ENCODE peak calls at places on chromosomes 6 and 20, in ten cellular contexts. B, H, Z, T, E, D, L, W, Y and R are unnamed samples.

GRCh38 chr6:100573169-100573568 is 108.4 kb upstream of the SIM1 start:
- DNase-seq in Y (peak; percentile 7), T (peak; percentile 54), E (peak; percentile 65), B (peak; percentile 18), W (no peak), L (no peak), Z (no peak), D (no peak), H (no peak), R (peak; percentile 32)

GRCh38 chr6:110357696-110358535 is at the start of gene METTL24:
- DNase-seq in Y (peak; percentile 85), D (no peak), H (peak; percentile 55), T (no peak), Z (no peak), E (no peak), B (no peak), W (peak; percentile 72), L (no peak), R (no peak)

GRCh38 chr20:43963233-43963632 is 48.6 kb downstream of the TOX2 start:
- DNase-seq in L (no peak), T (no peak), E (peak; percentile 36), B (no peak), Z (no peak), Y (no peak), W (no peak), D (no peak), H (no peak), R (no peak)

GRCh38 chr20:10961651-10962288 is 288.0 kb upstream of the JAG1 start:
- DNase-seq in Z (no peak), Y (no peak), L (no peak), W (no peak), D (no peak), T (peak; percentile 75), B (peak; percentile 13), E (no peak), H (no peak), R (no peak)

GRCh38 chr6:89311853-89312531 is 3.1 kb downstream of the GABRR2 start:
- DNase-seq in Y (no peak), Z (peak; percentile 55), H (no peak), B (no peak), D (peak; percentile 67), W (no peak), L (no peak), T (peak; percentile 95), E (peak; percentile 54), R (peak; percentile 31)

GRCh38 chr6:17281100-17281496 is at the start of gene RBM24:
- DNase-seq in Y (peak; percentile 78), E (peak; percentile 79), Z (peak; percentile 82), W (no peak), T (peak; percentile 57), L (no peak), B (peak; percentile 82), H (peak; percentile 68), D (no peak), R (peak; percentile 55)

GRCh38 chr20:36482044-36482473 is 59.3 kb upstream of the MYL9 start:
- DNase-seq in W (no peak), T (no peak), L (no peak), Z (no peak), D (no peak), H (peak; percentile 52), E (no peak), B (no peak), Y (no peak), R (no peak)

GRCh38 chr6:158630944-158631616 is 13.5 kb downstream of the DYNLT1 start:
- DNase-seq in D (peak; percentile 80), H (no peak), L (no peak), B (no peak), T (peak; percentile 45), W (peak; percentile 80), E (peak; percentile 68), Z (peak; percentile 63), Y (no peak), R (no peak)

GRCh38 chr6:81816387-81816786 is 63.9 kb upstream of the TENT5A start:
- DNase-seq in Y (no peak), W (no peak), Z (no peak), H (no peak), D (no peak), L (no peak), B (no peak), T (no peak), E (no peak), R (no peak)

GRCh38 chr6:15465212-15465611 is 197.6 kb downstream of the DTNBP1 start:
- DNase-seq in T (no peak), W (no peak), E (no peak), Y (no peak), D (no peak), Z (no peak), B (no peak), H (no peak), L (no peak), R (no peak)

GRCh38 chr20:23820493-23820892 is 6.0 kb downstream of the CST2 start:
- DNase-seq in E (peak; percentile 4), Z (no peak), H (no peak), Y (no peak), L (no peak), D (no peak), W (no peak), T (no peak), B (peak; percentile 18), R (no peak)

DNA sequence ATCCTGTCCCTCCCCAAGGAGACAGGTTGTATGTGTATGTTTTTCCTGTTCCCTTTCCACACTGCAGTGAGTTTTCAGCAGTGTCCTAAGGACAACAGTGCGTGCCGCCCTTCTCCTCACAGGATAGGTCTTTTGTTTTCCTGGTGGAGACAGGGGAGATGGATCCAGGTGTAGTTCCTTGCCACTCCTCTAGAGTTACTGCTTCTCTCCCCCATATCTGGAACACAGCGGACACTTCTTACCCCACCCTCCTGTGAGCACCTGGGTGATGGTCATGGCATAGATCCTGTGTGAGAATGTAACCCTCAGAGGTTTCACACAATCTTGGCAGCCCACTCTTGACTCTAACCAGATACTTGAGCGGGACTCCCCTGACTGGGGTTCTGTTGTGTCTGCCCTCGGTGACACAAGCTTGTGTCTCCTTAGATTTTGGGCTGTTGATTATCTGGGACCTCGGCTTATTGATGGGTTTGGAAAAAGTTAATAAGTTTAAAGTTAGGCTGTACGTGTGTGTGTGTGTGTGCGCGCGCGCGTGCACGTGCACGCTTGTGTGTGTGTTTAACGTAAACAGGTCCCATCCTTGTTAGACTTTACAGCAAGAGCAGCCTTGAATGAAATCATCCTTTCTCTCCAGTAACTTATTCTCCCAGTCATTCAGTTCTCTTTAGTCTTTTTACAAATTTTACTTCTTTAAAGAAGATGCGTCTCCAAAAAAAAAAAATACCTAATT is 131.3 kb upstream of the EDN1 start:
- DNase-seq in Z (no peak), T (no peak), H (no peak), L (no peak), E (no peak), B (no peak), W (no peak), Y (no peak), D (no peak), R (no peak)
- TF ChIP-seq CTCF in Z (no peak), T (no peak), H (no peak), L (no peak), E (no peak), B (no peak), W (no peak), Y (no peak), D (no peak), R (no peak)

GRCh38 chr6:27157461-27158315 is 89.8 kb upstream of the PRSS16 start:
- DNase-seq in H (peak; percentile 65), L (peak; percentile 82), T (peak; percentile 57), W (peak; percentile 83), Y (no peak), Z (peak; percentile 74), D (no peak), B (peak; percentile 87), E (peak; percentile 77), R (no peak)
- H3K27ac ChIP-seq in H (peak overlapping the region; percentile 28), L (no peak overlapping the region), T (no peak overlapping the region), W (peak overlapping the region; percentile 48), Y (no peak overlapping the region), Z (peak overlapping the region; percentile 8), D (no peak overlapping the region), B (peak overlapping the region; percentile 52), E (no peak overlapping the region), R (peak overlapping the region; percentile 48)

GRCh38 chr6:23176883-23177282 is 607.5 kb downstream of the HDGFL1 start:
- DNase-seq in Z (no peak), Y (no peak), W (no peak), L (no peak), D (no peak), H (no peak), T (peak; percentile 56), B (peak; percentile 1), E (no peak), R (no peak)
- TF ChIP-seq CTCF in Z (no peak), Y (peak; percentile 23), W (no peak), L (no peak), D (no peak), H (no peak), T (no peak), B (no peak), E (no peak), R (no peak)

GRCh38 chr20:38001981-38002380 is 31.3 kb downstream of the TTI1 start:
- DNase-seq in H (no peak), E (peak; percentile 51), T (peak; percentile 84), D (no peak), W (no peak), Z (no peak), B (no peak), Y (no peak), L (no peak), R (no peak)

GRCh38 chr20:38002422-38002821 is 30.8 kb downstream of the TTI1 start:
- DNase-seq in E (no peak), W (no peak), B (no peak), T (no peak), Y (peak; percentile 68), D (no peak), L (no peak), H (no peak), Z (no peak), R (no peak)

GRCh38 chr20:37999526-38000263 is 33.6 kb downstream of the TTI1 start:
- DNase-seq in B (no peak), T (no peak), Y (no peak), E (no peak), Z (no peak), W (no peak), H (no peak), D (no peak), L (no peak), R (no peak)

GRCh38 chr20:38000293-38000692 is 33.0 kb downstream of the TTI1 start:
- DNase-seq in H (no peak), B (no peak), Z (no peak), L (no peak), T (no peak), E (no peak), W (no peak), D (no peak), Y (no peak), R (no peak)

DNA sequence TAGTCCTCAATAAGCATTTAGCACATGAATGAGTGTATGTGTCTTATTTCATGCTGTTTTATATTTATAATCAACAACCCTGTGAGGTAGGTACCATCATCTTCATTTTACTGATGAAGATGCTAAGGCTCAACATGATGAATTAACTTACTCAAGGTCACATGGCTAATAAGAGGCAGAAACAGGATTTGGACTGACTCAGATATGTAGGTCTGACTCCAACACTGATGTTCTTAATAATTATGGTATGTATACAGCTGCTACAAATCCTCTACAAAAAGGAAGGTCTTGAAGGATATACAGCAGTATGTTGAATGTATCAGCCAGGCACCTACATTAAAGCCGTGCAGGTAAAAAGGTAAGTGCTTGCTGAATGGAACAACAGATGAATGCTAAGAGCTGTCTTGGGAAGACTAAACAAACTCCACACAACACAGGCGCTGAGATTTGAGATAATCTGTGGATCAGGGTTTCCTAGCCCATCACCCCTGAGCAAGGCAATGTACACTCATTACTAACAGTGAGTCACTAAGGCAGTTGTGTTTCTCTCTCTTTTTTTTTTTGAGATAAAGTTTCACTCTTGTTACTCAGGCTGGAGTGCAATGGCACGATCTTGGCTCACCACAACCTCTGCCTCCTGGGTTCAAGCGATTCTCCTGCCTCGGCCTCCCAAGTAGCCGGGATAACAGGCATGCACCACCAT is 31.9 kb downstream of the TTI1 start:
- DNase-seq in Y (no peak), Z (no peak), B (no peak), T (peak; percentile 76), H (no peak), D (no peak), W (no peak), E (peak; percentile 91), L (no peak), R (peak; percentile 82)
- H3K27ac ChIP-seq in Y (peak overlapping the region; percentile 70), Z (no peak overlapping the region), B (no peak overlapping the region), T (peak overlapping the region; percentile 40), H (no peak overlapping the region), D (no peak overlapping the region), W (no peak overlapping the region), E (peak overlapping the region; percentile 77), L (no peak overlapping the region), R (no peak overlapping the region)